ENCODE peak calls at places on chromosome 16, in nine cellular contexts. B, G, V, Q, F, P, I, Z and O are unnamed samples.
A peak's percentile ranks its signal among the peaks of the same experiment; 100 is the strongest.

GRCh38 chr16:4935231-4935855 is 1.6 kb downstream of the PPL start:
- DNase-seq in B (peak; percentile 97), G (no peak), V (peak; percentile 90), Q (peak; percentile 91), F (no peak), P (peak; percentile 96), I (peak; percentile 93), Z (no peak), O (peak; percentile 83)

GRCh38 chr16:3641801-3642396 is 12.6 kb upstream of the DNASE1 start:
- DNase-seq in B (no peak), G (no peak), V (peak; percentile 9), Q (no peak), F (no peak), P (no peak), I (no peak), Z (no peak), O (no peak)

GRCh38 chr16:50635505-50636392 is 45.4 kb downstream of the SNX20 start:
- DNase-seq in B (no peak), G (peak; percentile 28), V (no peak), Q (no peak), F (no peak), P (no peak), I (no peak), Z (peak; percentile 20), O (no peak)

GRCh38 chr16:74951676-74952075 is 33.2 kb downstream of the WDR59 start:
- DNase-seq in B (no peak), G (no peak), V (no peak), Q (no peak), F (no peak), P (no peak), I (peak; percentile 38), Z (no peak), O (no peak)

GRCh38 chr16:57299009-57299718 is 14.7 kb upstream of the PLLP start:
- DNase-seq in B (no peak), G (no peak), V (peak; percentile 59), Q (peak; percentile 59), F (peak; percentile 20), P (no peak), I (no peak), Z (peak; percentile 86), O (no peak)

GRCh38 chr16:79767597-79768280 is 167.2 kb upstream of the MAF start:
- DNase-seq in B (peak; percentile 20), G (peak; percentile 11), V (no peak), Q (no peak), F (no peak), P (peak; percentile 54), I (peak; percentile 42), Z (peak; percentile 24), O (peak; percentile 57)

GRCh38 chr16:82016268-82016667 is 5.0 kb upstream of the SDR42E1 start:
- DNase-seq in B (peak; percentile 72), G (no peak), V (no peak), Q (no peak), F (no peak), P (peak; percentile 23), I (peak; percentile 7), Z (peak; percentile 35), O (peak; percentile 74)

GRCh38 chr16:74034862-74035261 is 261.8 kb upstream of the PSMD7 start:
- DNase-seq in B (peak; percentile 0), G (peak; percentile 10), V (no peak), Q (no peak), F (no peak), P (peak; percentile 36), I (peak; percentile 2), Z (peak; percentile 19), O (peak; percentile 20)

GRCh38 chr16:63613701-63614100 is 1508.2 kb downstream of the CDH11 start:
- DNase-seq in B (no peak), G (no peak), V (no peak), Q (no peak), F (no peak), P (peak; percentile 8), I (no peak), Z (peak; percentile 53), O (peak; percentile 2)

GRCh38 chr16:65895906-65896305 is 470.6 kb upstream of the CDH5 start:
- DNase-seq in B (no peak), G (no peak), V (no peak), Q (no peak), F (no peak), P (no peak), I (no peak), Z (no peak), O (no peak)

GRCh38 chr16:3785413-3785812 is 68.1 kb upstream of the TRAP1 start:
- DNase-seq in B (no peak), G (no peak), V (no peak), Q (no peak), F (no peak), P (no peak), I (no peak), Z (no peak), O (no peak)

GRCh38 chr16:11875721-11876120 is 24.4 kb upstream of the RSL1D1 start:
- DNase-seq in B (no peak), G (no peak), V (no peak), Q (no peak), F (no peak), P (no peak), I (no peak), Z (no peak), O (no peak)

GRCh38 chr16:11868412-11868980 is 17.2 kb upstream of the RSL1D1 start:
- DNase-seq in B (no peak), G (no peak), V (no peak), Q (no peak), F (no peak), P (no peak), I (no peak), Z (no peak), O (no peak)

GRCh38 chr16:11871193-11871592 is 19.9 kb upstream of the RSL1D1 start:
- DNase-seq in B (peak; percentile 55), G (no peak), V (no peak), Q (no peak), F (no peak), P (peak; percentile 51), I (peak; percentile 22), Z (peak; percentile 53), O (peak; percentile 73)

DNA sequence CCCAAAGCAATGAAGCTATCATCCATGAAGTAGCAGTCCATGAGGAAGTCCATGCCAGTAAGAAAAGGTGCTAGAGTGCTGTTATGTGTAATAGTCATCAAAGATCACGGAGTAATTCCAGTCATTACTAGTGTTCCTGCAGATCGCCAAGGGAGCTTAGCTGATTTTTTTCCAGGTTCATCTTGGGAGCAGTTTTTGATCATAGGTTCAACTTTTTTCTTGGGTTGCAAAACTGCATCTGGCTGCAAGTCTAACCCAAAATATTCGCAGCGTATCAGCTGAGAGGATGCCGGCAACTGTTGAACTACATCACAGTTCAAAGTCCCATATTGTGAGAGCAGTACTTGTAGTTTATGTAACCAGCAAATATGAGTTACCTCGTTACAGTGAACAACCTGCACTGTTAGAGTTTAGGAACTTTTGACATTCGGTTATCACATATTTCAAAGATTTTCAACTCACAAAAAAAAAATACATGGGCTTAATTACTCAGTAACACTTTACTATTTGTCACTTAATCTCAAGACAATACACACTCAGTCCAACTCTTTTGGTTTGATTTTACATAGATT is 18.4 kb upstream of the RSL1D1 start:
- DNase-seq in B (no peak), G (no peak), V (no peak), Q (no peak), F (no peak), P (no peak), I (no peak), Z (no peak), O (no peak)
- H3K4me3 ChIP-seq in B (no peak overlapping the region), G (no peak overlapping the region), V (no peak overlapping the region), Q (no peak overlapping the region), F (no peak overlapping the region), P (no peak overlapping the region), I (no peak overlapping the region), Z (no peak overlapping the region), O (no peak overlapping the region)

GRCh38 chr16:12393208-12393607 is 410.5 kb downstream of the CPPED1 start:
- DNase-seq in B (no peak), G (no peak), V (no peak), Q (no peak), F (no peak), P (no peak), I (no peak), Z (no peak), O (no peak)

GRCh38 chr16:12390074-12390473 is 413.5 kb downstream of the SNX29 start:
- DNase-seq in B (no peak), G (no peak), V (no peak), Q (no peak), F (peak; percentile 18), P (no peak), I (no peak), Z (no peak), O (no peak)

GRCh38 chr16:12390644-12391043 is 413.0 kb downstream of the CPPED1 start:
- DNase-seq in B (peak; percentile 16), G (no peak), V (no peak), Q (no peak), F (no peak), P (no peak), I (no peak), Z (no peak), O (no peak)

GRCh38 chr16:12391974-12392373 is 411.7 kb downstream of the CPPED1 start:
- DNase-seq in B (no peak), G (no peak), V (no peak), Q (no peak), F (no peak), P (no peak), I (no peak), Z (no peak), O (peak; percentile 16)

GRCh38 chr16:12392585-12393089 is 411.1 kb downstream of the CPPED1 start:
- DNase-seq in B (no peak), G (no peak), V (no peak), Q (peak; percentile 64), F (no peak), P (no peak), I (no peak), Z (no peak), O (peak; percentile 63)
- TF ChIP-seq CTCF in B (peak; percentile 25), G (no peak), V (no peak), Q (no peak), F (no peak), P (peak; percentile 26), I (no peak), Z (no peak), O (peak; percentile 28)

DNA sequence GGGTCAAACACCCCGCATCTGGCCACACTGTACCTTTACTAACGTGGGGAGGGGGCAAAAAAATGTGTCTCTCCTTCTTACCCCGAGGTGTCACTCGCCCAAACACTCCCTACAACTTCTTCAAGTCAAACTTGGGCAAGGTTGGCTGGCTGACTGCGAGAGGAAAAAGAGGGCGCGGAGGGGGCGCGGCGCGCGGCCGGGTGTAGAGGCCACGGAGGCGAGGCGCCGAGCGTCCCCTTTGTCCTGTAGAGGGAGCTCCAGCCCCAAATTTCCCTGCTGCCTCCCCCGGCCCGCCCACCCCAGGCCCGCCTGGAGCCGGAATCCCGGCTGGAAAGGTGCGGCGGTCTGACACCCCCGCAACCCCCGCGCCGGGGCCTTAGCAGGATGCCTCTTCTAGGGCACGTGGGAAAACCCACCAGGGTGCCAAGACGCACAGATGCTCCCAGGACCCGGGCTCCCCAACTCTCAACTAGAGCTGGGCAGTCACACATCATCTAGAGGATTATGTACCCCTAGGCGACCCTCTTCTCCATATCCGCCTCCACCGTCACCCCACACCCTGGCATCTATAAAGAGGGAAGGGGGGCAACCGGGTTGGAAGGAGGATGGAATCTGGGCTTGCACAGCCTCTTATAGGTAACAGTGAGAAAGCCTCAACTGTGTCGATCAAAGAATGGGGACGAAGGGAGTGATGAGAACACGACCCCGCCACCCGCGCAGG is 4.2 kb downstream of the IRX3 start:
- DNase-seq in B (peak; percentile 53), G (no peak), V (peak; percentile 78), Q (no peak), F (no peak), P (peak; percentile 53), I (peak; percentile 58), Z (peak; percentile 45), O (peak; percentile 36)
- H3K4me3 ChIP-seq in B (peak overlapping the region; percentile 22), G (no peak overlapping the region), V (peak overlapping the region; percentile 60), Q (no peak overlapping the region), F (no peak overlapping the region), P (no peak overlapping the region), I (no peak overlapping the region), Z (peak overlapping the region; percentile 40), O (no peak overlapping the region)

GRCh38 chr16:53404959-53405358 is 29.3 kb upstream of the RBL2 start:
- DNase-seq in B (peak; percentile 2), G (no peak), V (no peak), Q (no peak), F (no peak), P (no peak), I (no peak), Z (no peak), O (no peak)
- TF ChIP-seq CTCF in B (peak; percentile 1), G (no peak), V (no peak), Q (no peak), F (no peak), P (peak; percentile 13), I (no peak), Z (peak; percentile 33), O (peak; percentile 17)